ENCODE peak calls at places on chromosome 4, in eight cellular contexts. M is stimulated activated CD8-positive, alpha-beta memory T cell treated with anti-CD3 and anti-CD28 coated beads, Interleukin-7, amount 100 ng/mL, for 1 hour; V is esophagus muscularis mucosa; K is ecto neural progenitor cell; T is IMR-90; S is breast epithelium; U is stimulated activated CD4-positive, alpha-beta T cell treated with anti-CD3 and anti-CD28 coated beads, Interleukin-12 subunit alpha, Interleukin-12 subunit beta, amount 100 ng/mL, for 48 hours; Y is right atrium auricular region. I is an unnamed sample.

GRCh38 chr4:150828159-150828558 is 186.9 kb downstream of the LRBA start:
- DNase-seq in M (peak; percentile 9), V (no peak), K (no peak), T (no peak), S (no peak), U (peak; percentile 21), Y (no peak), I (no peak)

GRCh38 chr4:77308843-77309242 is 151.8 kb downstream of the CCNG2 start:
- DNase-seq in M (no peak), V (no peak), K (no peak), T (peak; percentile 35), S (no peak), U (no peak), Y (no peak), I (peak; percentile 33)

GRCh38 chr4:74166135-74166534 is 8.2 kb downstream of the MTHFD2L start:
- DNase-seq in M (no peak), V (no peak), K (no peak), T (no peak), S (no peak), U (no peak), Y (no peak), I (no peak)

GRCh38 chr4:52051615-52052474 is 741 bp downstream of the SPATA18 start:
- DNase-seq in M (no peak), V (peak; percentile 92), K (peak; percentile 90), T (peak; percentile 89), S (peak; percentile 55), U (no peak), Y (peak; percentile 74), I (peak; percentile 1)

GRCh38 chr4:2402053-2402452 is 16.4 kb downstream of the ZFYVE28 start:
- DNase-seq in M (no peak), V (peak; percentile 94), K (peak; percentile 94), T (no peak), S (peak; percentile 69), U (no peak), Y (peak; percentile 68), I (peak; percentile 24)

GRCh38 chr4:8318509-8318908 is 49.0 kb downstream of the HTRA3 start:
- DNase-seq in M (no peak), V (no peak), K (peak; percentile 23), T (no peak), S (no peak), U (no peak), Y (peak; percentile 54), I (no peak)

GRCh38 chr4:89788243-89789072 is 48.5 kb downstream of the SNCA start:
- DNase-seq in M (no peak), V (no peak), K (no peak), T (peak; percentile 5), S (no peak), U (no peak), Y (no peak), I (no peak)

GRCh38 chr4:175422331-175422730 is 389.7 kb downstream of the GPM6A start:
- DNase-seq in M (no peak), V (no peak), K (no peak), T (peak; percentile 69), S (no peak), U (no peak), Y (no peak), I (peak; percentile 12)

GRCh38 chr4:106105697-106106096 is 210.3 kb downstream of the TBCK start:
- DNase-seq in M (no peak), V (no peak), K (no peak), T (no peak), S (no peak), U (no peak), Y (no peak), I (no peak)

GRCh38 chr4:156909010-156909409 is 62.6 kb downstream of the PDGFC start:
- DNase-seq in M (no peak), V (no peak), K (no peak), T (no peak), S (no peak), U (no peak), Y (no peak), I (no peak)

GRCh38 chr4:2859514-2859913 is 15.9 kb downstream of the ADD1 start:
- DNase-seq in M (no peak), V (no peak), K (no peak), T (no peak), S (no peak), U (no peak), Y (no peak), I (no peak)

GRCh38 chr4:54226399-54227260 is 2.5 kb upstream of the PDGFRA start:
- DNase-seq in M (no peak), V (no peak), K (peak; percentile 66), T (peak; percentile 86), S (no peak), U (no peak), Y (peak; percentile 77), I (peak; percentile 63)

GRCh38 chr4:160352637-160353036 is 1249.8 kb downstream of the RAPGEF2 start:
- DNase-seq in M (no peak), V (no peak), K (no peak), T (no peak), S (no peak), U (no peak), Y (no peak), I (no peak)

GRCh38 chr4:16875487-16875886 is 23.0 kb downstream of the LDB2 start:
- DNase-seq in M (no peak), V (no peak), K (no peak), T (peak; percentile 94), S (no peak), U (no peak), Y (no peak), I (peak; percentile 90)

GRCh38 chr4:65502151-65502691 is 168.1 kb downstream of the EPHA5 start:
- DNase-seq in M (no peak), V (no peak), K (no peak), T (peak; percentile 4), S (no peak), U (no peak), Y (no peak), I (peak; percentile 25)

GRCh38 chr4:10371869-10372471 is 85.3 kb downstream of the ZNF518B start:
- DNase-seq in M (no peak), V (peak; percentile 74), K (peak; percentile 53), T (peak; percentile 2), S (no peak), U (no peak), Y (no peak), I (peak; percentile 77)